ENCODE peak calls at places on chromosomes 2 and 18, in six cellular contexts. C is IMR-90, O is mesendoderm, Z is neuronal stem cell, K is mesenchymal stem cell, N is H1. U is an unnamed sample.

GRCh38 chr2:222861411-222862067 is 703 bp downstream of the ACSL3 start:
- DNase-seq in C (no peak), O (no peak), Z (no peak), K (no peak), N (no peak), U (no peak)

GRCh38 chr2:88016086-88016947 is at the start of gene RNU2-63P:
- DNase-seq in C (peak), O (peak), Z (peak), K (peak), N (peak), U (peak)

GRCh38 chr18:70382992-70383717 is 94.3 kb downstream of the SOCS6 start:
- DNase-seq in C (no peak), O (no peak), Z (no peak), K (no peak), N (no peak), U (no peak)

GRCh38 chr2:115299207-115299606 is 856.8 kb downstream of the DPP10 start:
- DNase-seq in C (no peak), O (no peak), Z (no peak), K (no peak), N (no peak), U (no peak)

GRCh38 chr2:240451791-240452470 is 16.5 kb downstream of the GPC1 start:
- DNase-seq in C (no peak), O (no peak), Z (no peak), K (no peak), N (no peak), U (no peak)

GRCh38 chr2:171568085-171568484 is 45.8 kb downstream of the CYBRD1 start:
- DNase-seq in C (no peak), O (no peak), Z (no peak), K (no peak), N (no peak), U (no peak)

GRCh38 chr18:79856119-79857080 is 58.7 kb downstream of the KCNG2 start:
- DNase-seq in C (peak), O (peak), Z (peak), K (peak), N (peak), U (no peak)

GRCh38 chr2:18218160-18218933 is 339.9 kb downstream of the KCNS3 start:
- DNase-seq in C (no peak), O (no peak), Z (no peak), K (no peak), N (no peak), U (no peak)

GRCh38 chr2:102841107-102841840 is 79.4 kb downstream of the TMEM182 start:
- DNase-seq in C (peak), O (peak), Z (peak), K (peak), N (peak), U (peak)

GRCh38 chr2:148063633-148064032 is 42.7 kb downstream of the MBD5 start:
- DNase-seq in C (no peak), O (no peak), Z (no peak), K (no peak), N (no peak), U (no peak)

GRCh38 chr2:54106631-54107454 is 8.6 kb upstream of the ACYP2 start:
- DNase-seq in C (peak), O (peak), Z (no peak), K (peak), N (no peak), U (peak)

GRCh38 chr2:101818531-101819451 is 121.3 kb downstream of the MAP4K4 start:
- DNase-seq in C (peak), O (no peak), Z (no peak), K (peak), N (no peak), U (peak)

GRCh38 chr2:169716938-169717690 is 16.5 kb upstream of the KLHL23 start:
- DNase-seq in C (peak), O (no peak), Z (no peak), K (peak), N (no peak), U (no peak)

GRCh38 chr2:152506843-152507242 is 171.9 kb downstream of the FMNL2 start:
- DNase-seq in C (peak), O (no peak), Z (no peak), K (peak), N (no peak), U (peak)

GRCh38 chr2:122736279-122736678 is 980.8 kb downstream of the TSN start:
- DNase-seq in C (no peak), O (no peak), Z (no peak), K (peak), N (no peak), U (no peak)

GRCh38 chr2:217520361-217521010 is 482.3 kb downstream of the TNS1 start:
- DNase-seq in C (no peak), O (no peak), Z (no peak), K (no peak), N (no peak), U (peak)

GRCh38 chr18:58025733-58026132 is 18.3 kb upstream of the NEDD4L start:
- DNase-seq in C (peak), O (no peak), Z (no peak), K (peak), N (no peak), U (no peak)

GRCh38 chr2:102251042-102251848 is 60.1 kb upstream of the IL1RL1 start:
- DNase-seq in C (no peak), O (peak), Z (no peak), K (no peak), N (no peak), U (peak)

GRCh38 chr2:174477772-174478171 is 9.1 kb downstream of the GPR155 start:
- DNase-seq in C (no peak), O (no peak), Z (no peak), K (no peak), N (no peak), U (no peak)

GRCh38 chr2:141660232-141660631 is 470.6 kb downstream of the LRP1B start:
- DNase-seq in C (no peak), O (no peak), Z (no peak), K (no peak), N (no peak), U (no peak)

GRCh38 chr2:206981089-206981674 is 41.9 kb downstream of the CPO start:
- DNase-seq in C (no peak), O (no peak), Z (no peak), K (no peak), N (no peak), U (no peak)

GRCh38 chr2:96374211-96374951 is 38.8 kb downstream of the NCAPH start:
- DNase-seq in C (peak), O (no peak), Z (no peak), K (no peak), N (no peak), U (no peak)

GRCh38 chr2:50529600-50530218 is 502.2 kb downstream of the NRXN1 start:
- DNase-seq in C (peak), O (peak), Z (peak), K (peak), N (no peak), U (peak)

GRCh38 chr18:37465922-37466321 is 99.7 kb downstream of the CELF4 start:
- DNase-seq in C (no peak), O (peak), Z (no peak), K (peak), N (no peak), U (no peak)

GRCh38 chr2:137826373-137827372 is 137.6 kb upstream of the HNMT start:
- DNase-seq in C (no peak), O (no peak), Z (no peak), K (no peak), N (no peak), U (no peak)

GRCh38 chr2:105858868-105859693 is 114.4 kb downstream of the NCK2 start:
- DNase-seq in C (no peak), O (no peak), Z (no peak), K (no peak), N (no peak), U (peak)

GRCh38 chr2:207813221-207813916 is 43.7 kb upstream of the FZD5 start:
- DNase-seq in C (no peak), O (peak), Z (peak), K (no peak), N (no peak), U (no peak)

GRCh38 chr2:119283873-119284331 is 60.3 kb downstream of the STEAP3 start:
- DNase-seq in C (peak), O (no peak), Z (no peak), K (no peak), N (no peak), U (peak)

GRCh38 chr2:11133238-11133935 is 21.9 kb upstream of the SLC66A3 start:
- DNase-seq in C (no peak), O (peak), Z (peak), K (peak), N (no peak), U (no peak)
- H3K18ac ChIP-seq in C (no peak), O (no peak), Z (peak), K (no peak), N (peak), U (no peak)

GRCh38 chr2:47075361-47076125 is 79.6 kb downstream of the STPG4 start:
- DNase-seq in C (peak), O (peak), Z (no peak), K (peak), N (no peak), U (no peak)
- H2AK5ac ChIP-seq in C (peak), O (peak), Z (peak), K (peak), N (peak), U (peak)

DNA sequence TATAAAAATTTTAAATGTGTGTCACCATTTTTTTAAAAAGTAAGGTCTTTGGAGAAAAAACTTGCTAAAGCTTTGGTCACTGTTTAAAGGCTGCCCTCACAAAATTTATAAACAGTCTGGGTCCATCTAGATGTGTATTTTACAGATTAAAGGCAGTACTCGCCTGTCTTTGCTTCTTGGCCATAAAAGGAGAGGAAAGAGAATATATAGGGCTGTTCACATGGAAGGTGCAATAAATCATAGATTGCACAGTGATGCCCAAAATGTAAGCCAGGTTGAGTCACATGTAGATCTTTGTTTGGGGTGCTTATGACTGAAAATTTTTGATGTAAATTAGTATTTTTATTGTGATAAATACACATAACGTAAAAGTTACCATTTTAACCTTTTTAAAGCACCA is 55.6 kb downstream of the MTCL1 start:
- DNase-seq in C (no peak), O (no peak), Z (no peak), K (no peak), N (no peak), U (no peak)
- H3K4me3 ChIP-seq in C (no peak), O (no peak), Z (no peak), K (no peak), N (no peak), U (no peak)

GRCh38 chr18:33578371-33579146 is 540 bp downstream of the ASXL3 start:
- DNase-seq in C (no peak), O (peak), Z (peak), K (peak), N (no peak), U (no peak)
- H3K18ac ChIP-seq in C (no peak), O (no peak), Z (peak), K (peak), N (no peak), U (peak)

DNA sequence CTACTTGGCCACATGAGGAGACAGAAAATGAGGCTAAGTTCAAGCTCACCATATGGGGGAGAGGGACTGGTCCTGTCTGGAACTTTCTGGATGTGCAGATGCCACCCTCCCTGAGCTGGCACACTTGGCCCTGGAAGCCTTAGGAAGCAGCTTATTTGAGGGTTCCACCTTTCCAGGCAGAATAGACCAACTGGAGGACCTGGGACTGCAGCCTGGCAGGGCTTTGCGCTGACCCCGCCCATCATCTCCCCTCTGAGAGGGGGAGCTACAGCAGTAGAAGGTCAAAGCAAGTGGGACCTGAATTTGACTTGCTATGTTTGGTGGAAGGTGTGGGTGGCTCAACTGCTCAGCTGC is 39.5 kb downstream of the TMEM17 start:
- DNase-seq in C (no peak), O (no peak), Z (no peak), K (no peak), N (no peak), U (no peak)
- H2AK5ac ChIP-seq in C (no peak), O (no peak), Z (peak), K (no peak), N (peak), U (peak)

GRCh38 chr18:62590799-62591640 is 68.2 kb downstream of the ZCCHC2 start:
- DNase-seq in C (no peak), O (no peak), Z (no peak), K (no peak), N (no peak), U (no peak)

DNA sequence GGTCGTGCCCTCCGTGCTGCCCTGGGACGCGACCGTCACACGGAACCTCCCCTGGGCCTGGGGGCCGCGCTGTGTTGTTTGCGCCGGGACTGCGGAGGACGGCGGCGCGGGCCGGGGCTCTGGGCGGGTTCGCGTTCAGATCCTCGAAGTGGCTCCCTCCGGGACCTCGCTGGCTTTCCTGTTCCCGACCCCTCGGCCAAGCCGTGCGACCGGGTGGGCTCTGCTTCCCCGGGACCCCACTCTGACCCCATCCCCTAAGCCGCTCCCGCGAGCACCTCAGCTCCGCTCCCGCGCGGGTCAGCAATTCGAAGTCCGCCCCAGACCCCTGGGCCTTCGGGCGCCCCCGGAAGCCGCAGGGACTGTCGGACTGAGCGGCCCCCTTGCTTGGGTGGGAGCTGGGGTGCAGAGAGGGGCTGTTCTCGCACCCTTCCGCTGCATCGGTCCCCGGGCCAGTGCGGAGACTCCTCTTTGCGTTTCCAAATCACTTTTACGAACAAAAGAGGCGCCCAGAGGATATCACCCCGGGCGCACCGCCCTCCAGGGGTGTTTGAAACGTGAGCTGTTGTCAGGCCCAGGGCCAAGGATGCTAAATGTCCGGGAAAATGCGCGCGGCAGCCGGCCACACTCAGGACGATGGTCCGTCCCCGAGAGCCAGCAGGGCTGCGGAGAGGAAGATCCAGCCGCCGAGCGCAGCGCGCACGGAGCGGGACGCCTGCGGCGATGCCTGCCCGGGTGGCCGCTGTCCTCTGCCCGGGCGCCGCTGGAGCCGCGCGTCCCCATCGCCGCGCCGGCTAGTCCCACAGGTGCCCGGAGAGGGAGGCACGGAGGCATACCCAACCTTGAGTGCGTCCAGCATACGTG is 73.5 kb downstream of the ZCCHC2 start:
- DNase-seq in C (no peak), O (no peak), Z (no peak), K (peak), N (no peak), U (peak)
- H3K4me3 ChIP-seq in C (no peak), O (peak), Z (peak), K (peak), N (peak), U (peak)

GRCh38 chr2:189762551-189763298 is at the start of gene OSGEPL1:
- DNase-seq in C (peak), O (peak), Z (peak), K (peak), N (peak), U (peak)
- H3K18ac ChIP-seq in C (peak), O (peak), Z (peak), K (peak), N (peak), U (no peak)

GRCh38 chr2:59926706-59927105 is 626.7 kb downstream of the BCL11A start:
- DNase-seq in C (no peak), O (no peak), Z (no peak), K (no peak), N (no peak), U (no peak)
- H2AK5ac ChIP-seq in C (no peak), O (no peak), Z (no peak), K (no peak), N (no peak), U (no peak)

GRCh38 chr2:68505603-68506159 is 38.3 kb downstream of the APLF start:
- DNase-seq in C (no peak), O (no peak), Z (no peak), K (no peak), N (no peak), U (no peak)
- H3K4me3 ChIP-seq in C (no peak), O (no peak), Z (no peak), K (no peak), N (no peak), U (no peak)

U was measured in trophoblast cell.